ENCODE peak calls at places on chromosomes 1 and 21, in eight cellular contexts. One of them, this sample, is unnamed. For H3K4me1, the result is how much of the 10 kb centered on the place peaks cover.

GRCh38 chr21:42666023-42666747 is 12.8 kb downstream of the PDE9A start:
- DNase-seq in fibroblast of lung: no peak
- DNase-seq in tibial nerve: no peak
- DNase-seq in Panc1: no peak
- DNase-seq in mesendoderm: peak
- DNase-seq in thyroid gland: no peak
- DNase-seq in colonic mucosa: no peak
- DNase-seq in IMR-90: no peak
- DNase-seq in this sample: no peak

GRCh38 chr21:22871692-22872091 is 1873.5 kb downstream of the NCAM2 start:
- DNase-seq in IMR-90: no peak
- DNase-seq in tibial nerve: no peak
- DNase-seq in thyroid gland: no peak
- DNase-seq in colonic mucosa: no peak
- DNase-seq in Panc1: no peak
- DNase-seq in fibroblast of lung: no peak
- DNase-seq in mesendoderm: no peak
- DNase-seq in this sample: no peak

GRCh38 chr1:201639826-201640225 is 100.9 kb downstream of the NAV1 start:
- DNase-seq in IMR-90: no peak
- DNase-seq in fibroblast of lung: no peak
- DNase-seq in tibial nerve: no peak
- DNase-seq in thyroid gland: no peak
- DNase-seq in Panc1: no peak
- DNase-seq in mesendoderm: no peak
- DNase-seq in colonic mucosa: no peak
- DNase-seq in this sample: no peak

GRCh38 chr1:167297222-167298214 is 76.8 kb downstream of the POU2F1 start:
- DNase-seq in tibial nerve: no peak
- DNase-seq in Panc1: no peak
- DNase-seq in IMR-90: peak
- DNase-seq in mesendoderm: no peak
- DNase-seq in fibroblast of lung: no peak
- DNase-seq in thyroid gland: no peak
- DNase-seq in colonic mucosa: peak
- DNase-seq in this sample: no peak

GRCh38 chr1:61259379-61260148 is 177.2 kb downstream of the NFIA start:
- DNase-seq in fibroblast of lung: no peak
- DNase-seq in Panc1: no peak
- DNase-seq in IMR-90: no peak
- DNase-seq in thyroid gland: no peak
- DNase-seq in tibial nerve: no peak
- DNase-seq in colonic mucosa: no peak
- DNase-seq in mesendoderm: no peak
- DNase-seq in this sample: no peak

GRCh38 chr1:935751-936231 is 12.1 kb downstream of the SAMD11 start:
- DNase-seq in fibroblast of lung: no peak
- DNase-seq in thyroid gland: no peak
- DNase-seq in tibial nerve: no peak
- DNase-seq in mesendoderm: peak
- DNase-seq in IMR-90: no peak
- DNase-seq in Panc1: no peak
- DNase-seq in colonic mucosa: no peak
- DNase-seq in this sample: no peak

GRCh38 chr1:28104866-28105467 is 16.6 kb upstream of the EYA3 start:
- DNase-seq in mesendoderm: peak
- DNase-seq in fibroblast of lung: peak
- DNase-seq in colonic mucosa: peak
- DNase-seq in IMR-90: peak
- DNase-seq in thyroid gland: peak
- DNase-seq in tibial nerve: no peak
- DNase-seq in Panc1: no peak
- DNase-seq in this sample: peak

GRCh38 chr21:30206551-30207251 is 9.2 kb downstream of the CLDN8 start:
- DNase-seq in colonic mucosa: no peak
- DNase-seq in tibial nerve: no peak
- DNase-seq in mesendoderm: peak
- DNase-seq in fibroblast of lung: peak
- DNase-seq in IMR-90: no peak
- DNase-seq in thyroid gland: no peak
- DNase-seq in Panc1: no peak
- DNase-seq in this sample: no peak

GRCh38 chr1:7471836-7472235 is 299.3 kb upstream of the VAMP3 start:
- DNase-seq in tibial nerve: no peak
- DNase-seq in mesendoderm: peak
- DNase-seq in Panc1: no peak
- DNase-seq in fibroblast of lung: peak
- DNase-seq in colonic mucosa: no peak
- DNase-seq in IMR-90: peak
- DNase-seq in thyroid gland: peak
- DNase-seq in this sample: no peak

GRCh38 chr1:94240822-94241221 is 3.4 kb upstream of the ARHGAP29 start:
- DNase-seq in thyroid gland: no peak
- DNase-seq in mesendoderm: peak
- DNase-seq in Panc1: no peak
- DNase-seq in colonic mucosa: no peak
- DNase-seq in tibial nerve: no peak
- DNase-seq in IMR-90: peak
- DNase-seq in fibroblast of lung: no peak
- DNase-seq in this sample: no peak

GRCh38 chr1:55580845-55581332 is 365.7 kb upstream of the USP24 start:
- DNase-seq in IMR-90: peak
- DNase-seq in colonic mucosa: no peak
- DNase-seq in thyroid gland: peak
- DNase-seq in tibial nerve: no peak
- DNase-seq in mesendoderm: peak
- DNase-seq in Panc1: no peak
- DNase-seq in fibroblast of lung: peak
- DNase-seq in this sample: no peak

GRCh38 chr1:115564201-115564600 is 77.6 kb upstream of the VANGL1 start:
- DNase-seq in fibroblast of lung: peak
- DNase-seq in colonic mucosa: no peak
- DNase-seq in tibial nerve: no peak
- DNase-seq in IMR-90: no peak
- DNase-seq in mesendoderm: peak
- DNase-seq in Panc1: no peak
- DNase-seq in thyroid gland: no peak
- DNase-seq in this sample: no peak
- H3K4me3 ChIP-seq in fibroblast of lung: no peak
- H3K4me3 ChIP-seq in colonic mucosa: no peak
- H3K4me3 ChIP-seq in tibial nerve: peak
- H3K4me3 ChIP-seq in IMR-90: no peak
- H3K4me3 ChIP-seq in mesendoderm: no peak
- H3K4me3 ChIP-seq in Panc1: no peak
- H3K4me3 ChIP-seq in thyroid gland: no peak
- H3K4me3 ChIP-seq in this sample: no peak

DNA sequence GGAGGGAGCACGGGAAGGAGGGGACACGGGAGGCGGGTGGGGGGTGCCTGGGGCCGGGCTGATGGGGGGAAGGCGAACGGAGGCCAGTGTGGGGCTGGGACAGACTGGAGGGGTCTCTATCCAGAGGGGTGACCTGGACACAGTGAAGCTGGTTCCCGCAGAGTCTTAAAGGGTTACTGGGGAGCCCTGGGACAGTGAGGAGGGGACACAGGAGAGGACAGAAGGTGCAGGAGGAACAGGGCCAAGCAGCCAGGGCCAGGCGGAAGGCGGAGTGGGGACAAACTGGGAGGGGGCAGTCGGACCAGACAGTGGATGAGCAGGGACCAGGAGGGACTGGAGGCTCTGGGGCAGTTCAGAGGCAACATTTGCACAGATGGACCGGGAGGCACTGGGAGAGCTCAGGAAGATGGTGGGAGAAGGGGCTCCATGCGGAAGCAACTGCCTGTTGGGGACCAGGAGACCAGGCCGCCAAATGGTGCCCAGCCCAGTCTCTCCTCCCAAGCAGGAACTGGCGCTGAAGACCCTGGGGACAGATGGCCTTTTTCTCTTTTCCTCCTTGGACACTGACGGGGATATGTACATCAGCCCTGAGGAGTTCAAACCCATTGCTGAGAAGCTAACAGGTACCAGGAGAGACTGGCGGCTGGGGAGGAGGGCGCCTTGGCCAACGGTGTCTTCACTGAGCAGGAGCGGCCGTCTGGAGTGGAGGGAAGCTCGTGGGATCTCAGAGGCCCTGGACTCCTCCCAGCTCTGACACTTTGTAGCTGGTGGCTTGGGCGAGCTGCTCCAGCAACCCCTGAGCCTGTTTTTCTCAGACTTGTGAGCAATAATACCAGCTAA is 765 bp downstream of the SELENON start:
- DNase-seq in fibroblast of lung: no peak
- DNase-seq in IMR-90: no peak
- DNase-seq in colonic mucosa: no peak
- DNase-seq in thyroid gland: no peak
- DNase-seq in tibial nerve: no peak
- DNase-seq in mesendoderm: no peak
- DNase-seq in Panc1: no peak
- DNase-seq in this sample: no peak
- H3K27ac ChIP-seq in fibroblast of lung: peak
- H3K27ac ChIP-seq in IMR-90: peak
- H3K27ac ChIP-seq in colonic mucosa: no peak
- H3K27ac ChIP-seq in thyroid gland: peak
- H3K27ac ChIP-seq in tibial nerve: peak
- H3K27ac ChIP-seq in mesendoderm: no peak
- H3K27ac ChIP-seq in Panc1: peak
- H3K27ac ChIP-seq in this sample: no peak

DNA sequence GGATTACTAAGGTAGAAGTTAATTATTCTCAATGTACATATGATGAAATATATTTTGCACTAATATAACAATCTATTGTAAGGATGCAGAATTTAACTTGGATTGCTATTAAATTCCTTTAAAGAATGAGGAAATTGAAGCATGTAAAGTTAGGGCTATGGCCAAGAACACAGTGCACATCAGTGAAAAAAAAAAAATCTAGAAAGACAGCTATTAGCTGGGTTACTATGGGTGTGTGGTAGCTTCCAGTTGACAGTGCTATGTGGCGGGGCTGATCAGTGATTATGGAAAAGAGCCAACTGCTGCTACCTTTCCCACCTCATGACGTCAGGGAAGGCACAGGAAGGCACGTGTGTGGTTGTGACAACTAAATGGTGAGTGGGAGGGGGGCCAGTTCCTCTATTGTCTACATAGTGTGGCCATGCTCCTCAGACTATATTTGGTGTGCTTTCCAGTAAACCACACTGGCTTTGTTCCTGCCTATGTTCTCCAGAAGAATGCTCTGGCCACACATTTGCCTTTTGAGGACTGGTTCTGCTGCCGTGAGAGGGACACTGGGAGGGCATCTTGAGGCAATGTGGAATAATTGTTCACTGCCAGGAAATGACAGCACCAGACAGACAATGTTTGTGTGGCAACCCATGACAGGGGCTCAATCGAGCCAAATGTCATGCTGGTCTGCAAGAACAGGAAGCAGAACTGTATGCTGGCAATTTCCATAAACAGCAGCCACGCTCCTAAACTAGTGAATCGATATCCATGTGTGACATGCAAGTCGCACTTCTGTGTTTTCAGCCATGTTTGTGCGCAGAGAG is 2.9 kb upstream of the SDE2 start:
- DNase-seq in Panc1: no peak
- DNase-seq in thyroid gland: peak
- DNase-seq in colonic mucosa: peak
- DNase-seq in mesendoderm: peak
- DNase-seq in tibial nerve: peak
- DNase-seq in IMR-90: no peak
- DNase-seq in fibroblast of lung: peak
- DNase-seq in this sample: peak
- H3K4me1 ChIP-seq in Panc1: under half
- H3K4me1 ChIP-seq in thyroid gland: under half
- H3K4me1 ChIP-seq in colonic mucosa: under half
- H3K4me1 ChIP-seq in mesendoderm: under half
- H3K4me1 ChIP-seq in tibial nerve: under half
- H3K4me1 ChIP-seq in IMR-90: under half
- H3K4me1 ChIP-seq in fibroblast of lung: under half
- H3K4me1 ChIP-seq in this sample: half or more

GRCh38 chr1:213457097-213457680 is 406.1 kb downstream of the RPS6KC1 start:
- DNase-seq in fibroblast of lung: no peak
- DNase-seq in IMR-90: no peak
- DNase-seq in colonic mucosa: no peak
- DNase-seq in Panc1: no peak
- DNase-seq in tibial nerve: no peak
- DNase-seq in mesendoderm: no peak
- DNase-seq in thyroid gland: peak
- DNase-seq in this sample: no peak

GRCh38 chr1:213457733-213458132 is 406.7 kb downstream of the RPS6KC1 start:
- DNase-seq in colonic mucosa: no peak
- DNase-seq in mesendoderm: no peak
- DNase-seq in thyroid gland: no peak
- DNase-seq in Panc1: no peak
- DNase-seq in IMR-90: no peak
- DNase-seq in fibroblast of lung: peak
- DNase-seq in tibial nerve: no peak
- DNase-seq in this sample: no peak

GRCh38 chr1:213448360-213448759 is 397.3 kb downstream of the RPS6KC1 start:
- DNase-seq in fibroblast of lung: no peak
- DNase-seq in Panc1: no peak
- DNase-seq in thyroid gland: no peak
- DNase-seq in mesendoderm: no peak
- DNase-seq in tibial nerve: no peak
- DNase-seq in colonic mucosa: no peak
- DNase-seq in IMR-90: no peak
- DNase-seq in this sample: no peak

DNA sequence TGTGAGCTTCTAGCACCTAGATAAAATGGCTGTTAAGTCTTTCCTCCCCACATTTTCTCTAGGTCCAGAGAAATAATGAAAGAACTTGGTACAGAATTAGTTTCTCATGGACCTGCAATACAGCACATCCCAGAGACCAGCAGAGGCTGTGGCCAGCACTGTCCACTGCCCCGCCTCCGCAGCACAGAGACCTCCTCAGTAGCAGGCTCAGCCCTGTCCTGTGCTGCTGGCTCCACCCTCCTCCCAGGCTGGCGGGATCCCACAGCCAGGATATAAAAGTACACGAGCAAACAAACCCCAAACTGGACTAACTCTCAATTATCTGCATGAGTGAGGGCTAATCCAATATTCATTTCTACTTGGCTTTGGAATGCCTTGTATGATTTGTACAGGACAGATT is 401.5 kb downstream of the RPS6KC1 start:
- DNase-seq in fibroblast of lung: no peak
- DNase-seq in thyroid gland: no peak
- DNase-seq in colonic mucosa: no peak
- DNase-seq in mesendoderm: no peak
- DNase-seq in Panc1: no peak
- DNase-seq in IMR-90: no peak
- DNase-seq in tibial nerve: no peak
- DNase-seq in this sample: no peak
- H3K4me3 ChIP-seq in fibroblast of lung: no peak
- H3K4me3 ChIP-seq in thyroid gland: no peak
- H3K4me3 ChIP-seq in colonic mucosa: no peak
- H3K4me3 ChIP-seq in mesendoderm: no peak
- H3K4me3 ChIP-seq in Panc1: no peak
- H3K4me3 ChIP-seq in IMR-90: no peak
- H3K4me3 ChIP-seq in tibial nerve: no peak
- H3K4me3 ChIP-seq in this sample: no peak